ENCODE peak calls at places on chromosomes 12 and 14, in five cellular contexts. One of them, this sample, is unnamed.

GRCh38 chr14:95662376-95663186 is 23.6 kb upstream of the TCL1B start:
- ATAC-seq in K562: no peak
- ATAC-seq in activated naive CD8-positive, alpha-beta T cell treated with anti-CD3 and anti-CD28 coated beads, Interleukin-2, amount 10 ng/mL, durations not matched to agents 7 days and 5 days: no peak
- ATAC-seq in activated T-cell treated with anti-CD3 and anti-CD28 coated beads, Interleukin-2, amount 50 U/mL, for 72 hours: no peak
- ATAC-seq in memory B cell: peak; percentile 66
- ATAC-seq in this sample: no peak

GRCh38 chr12:132837693-132838463 is 9.2 kb upstream of the GOLGA3 start:
- ATAC-seq in K562: peak; percentile 15
- ATAC-seq in memory B cell: no peak
- ATAC-seq in activated naive CD8-positive, alpha-beta T cell treated with anti-CD3 and anti-CD28 coated beads, Interleukin-2, amount 10 ng/mL, durations not matched to agents 7 days and 5 days: no peak
- ATAC-seq in activated T-cell treated with anti-CD3 and anti-CD28 coated beads, Interleukin-2, amount 50 U/mL, for 72 hours: no peak
- ATAC-seq in this sample: no peak

GRCh38 chr14:72513994-72514659 is 379.8 kb downstream of the DPF3 start:
- ATAC-seq in activated naive CD8-positive, alpha-beta T cell treated with anti-CD3 and anti-CD28 coated beads, Interleukin-2, amount 10 ng/mL, durations not matched to agents 7 days and 5 days: no peak
- ATAC-seq in activated T-cell treated with anti-CD3 and anti-CD28 coated beads, Interleukin-2, amount 50 U/mL, for 72 hours: no peak
- ATAC-seq in memory B cell: no peak
- ATAC-seq in K562: peak; percentile 77
- ATAC-seq in this sample: no peak

GRCh38 chr12:98645572-98646067 is 530 bp downstream of the APAF1 start:
- ATAC-seq in activated T-cell treated with anti-CD3 and anti-CD28 coated beads, Interleukin-2, amount 50 U/mL, for 72 hours: no peak
- ATAC-seq in memory B cell: no peak
- ATAC-seq in activated naive CD8-positive, alpha-beta T cell treated with anti-CD3 and anti-CD28 coated beads, Interleukin-2, amount 10 ng/mL, durations not matched to agents 7 days and 5 days: no peak
- ATAC-seq in K562: peak; percentile 34
- ATAC-seq in this sample: no peak

GRCh38 chr12:27316947-27317346 is 15.7 kb upstream of the BMAL2 start:
- ATAC-seq in activated T-cell treated with anti-CD3 and anti-CD28 coated beads, Interleukin-2, amount 50 U/mL, for 72 hours: no peak
- ATAC-seq in K562: no peak
- ATAC-seq in memory B cell: no peak
- ATAC-seq in activated naive CD8-positive, alpha-beta T cell treated with anti-CD3 and anti-CD28 coated beads, Interleukin-2, amount 10 ng/mL, durations not matched to agents 7 days and 5 days: no peak
- ATAC-seq in this sample: no peak

GRCh38 chr14:100568998-100569733 is 18.1 kb downstream of the BEGAIN start:
- ATAC-seq in memory B cell: no peak
- ATAC-seq in K562: no peak
- ATAC-seq in activated naive CD8-positive, alpha-beta T cell treated with anti-CD3 and anti-CD28 coated beads, Interleukin-2, amount 10 ng/mL, durations not matched to agents 7 days and 5 days: no peak
- ATAC-seq in activated T-cell treated with anti-CD3 and anti-CD28 coated beads, Interleukin-2, amount 50 U/mL, for 72 hours: no peak
- ATAC-seq in this sample: no peak

GRCh38 chr12:50986961-50987737 is 34.8 kb downstream of the HIGD1C start:
- ATAC-seq in activated naive CD8-positive, alpha-beta T cell treated with anti-CD3 and anti-CD28 coated beads, Interleukin-2, amount 10 ng/mL, durations not matched to agents 7 days and 5 days: peak; percentile 86
- ATAC-seq in K562: peak; percentile 90
- ATAC-seq in activated T-cell treated with anti-CD3 and anti-CD28 coated beads, Interleukin-2, amount 50 U/mL, for 72 hours: peak; percentile 60
- ATAC-seq in memory B cell: peak; percentile 79
- ATAC-seq in this sample: peak; percentile 51

GRCh38 chr12:18275974-18276373 is 14.7 kb downstream of the PIK3C2G start:
- ATAC-seq in memory B cell: no peak
- ATAC-seq in activated T-cell treated with anti-CD3 and anti-CD28 coated beads, Interleukin-2, amount 50 U/mL, for 72 hours: no peak
- ATAC-seq in K562: no peak
- ATAC-seq in activated naive CD8-positive, alpha-beta T cell treated with anti-CD3 and anti-CD28 coated beads, Interleukin-2, amount 10 ng/mL, durations not matched to agents 7 days and 5 days: no peak
- ATAC-seq in this sample: no peak

GRCh38 chr12:21690704-21691368 is 33.2 kb upstream of the LDHB start:
- ATAC-seq in memory B cell: no peak
- ATAC-seq in activated T-cell treated with anti-CD3 and anti-CD28 coated beads, Interleukin-2, amount 50 U/mL, for 72 hours: no peak
- ATAC-seq in activated naive CD8-positive, alpha-beta T cell treated with anti-CD3 and anti-CD28 coated beads, Interleukin-2, amount 10 ng/mL, durations not matched to agents 7 days and 5 days: no peak
- ATAC-seq in K562: no peak
- ATAC-seq in this sample: peak; percentile 55

GRCh38 chr12:98895086-98895651 is 250.1 kb downstream of the APAF1 start:
- ATAC-seq in K562: no peak
- ATAC-seq in activated T-cell treated with anti-CD3 and anti-CD28 coated beads, Interleukin-2, amount 50 U/mL, for 72 hours: no peak
- ATAC-seq in memory B cell: no peak
- ATAC-seq in activated naive CD8-positive, alpha-beta T cell treated with anti-CD3 and anti-CD28 coated beads, Interleukin-2, amount 10 ng/mL, durations not matched to agents 7 days and 5 days: no peak
- ATAC-seq in this sample: no peak

GRCh38 chr14:72723741-72724530 is 170.0 kb downstream of the DPF3 start:
- ATAC-seq in activated T-cell treated with anti-CD3 and anti-CD28 coated beads, Interleukin-2, amount 50 U/mL, for 72 hours: no peak
- ATAC-seq in memory B cell: no peak
- ATAC-seq in activated naive CD8-positive, alpha-beta T cell treated with anti-CD3 and anti-CD28 coated beads, Interleukin-2, amount 10 ng/mL, durations not matched to agents 7 days and 5 days: no peak
- ATAC-seq in K562: no peak
- ATAC-seq in this sample: no peak

GRCh38 chr12:128531153-128531552 is 264.2 kb downstream of the TMEM132C start:
- ATAC-seq in activated naive CD8-positive, alpha-beta T cell treated with anti-CD3 and anti-CD28 coated beads, Interleukin-2, amount 10 ng/mL, durations not matched to agents 7 days and 5 days: no peak
- ATAC-seq in activated T-cell treated with anti-CD3 and anti-CD28 coated beads, Interleukin-2, amount 50 U/mL, for 72 hours: no peak
- ATAC-seq in memory B cell: no peak
- ATAC-seq in K562: no peak
- ATAC-seq in this sample: no peak

GRCh38 chr14:85978851-85979250 is 448.9 kb downstream of the FLRT2 start:
- ATAC-seq in activated T-cell treated with anti-CD3 and anti-CD28 coated beads, Interleukin-2, amount 50 U/mL, for 72 hours: no peak
- ATAC-seq in activated naive CD8-positive, alpha-beta T cell treated with anti-CD3 and anti-CD28 coated beads, Interleukin-2, amount 10 ng/mL, durations not matched to agents 7 days and 5 days: no peak
- ATAC-seq in memory B cell: no peak
- ATAC-seq in K562: no peak
- ATAC-seq in this sample: no peak

GRCh38 chr14:52400846-52401245 is 86.7 kb downstream of the PTGER2 start:
- ATAC-seq in activated T-cell treated with anti-CD3 and anti-CD28 coated beads, Interleukin-2, amount 50 U/mL, for 72 hours: no peak
- ATAC-seq in memory B cell: no peak
- ATAC-seq in K562: no peak
- ATAC-seq in activated naive CD8-positive, alpha-beta T cell treated with anti-CD3 and anti-CD28 coated beads, Interleukin-2, amount 10 ng/mL, durations not matched to agents 7 days and 5 days: peak; percentile 74
- ATAC-seq in this sample: peak; percentile 11

GRCh38 chr12:128261757-128262156 is 5.2 kb upstream of the TMEM132C start:
- ATAC-seq in K562: no peak
- ATAC-seq in activated T-cell treated with anti-CD3 and anti-CD28 coated beads, Interleukin-2, amount 50 U/mL, for 72 hours: no peak
- ATAC-seq in activated naive CD8-positive, alpha-beta T cell treated with anti-CD3 and anti-CD28 coated beads, Interleukin-2, amount 10 ng/mL, durations not matched to agents 7 days and 5 days: no peak
- ATAC-seq in memory B cell: no peak
- ATAC-seq in this sample: no peak

GRCh38 chr12:9240776-9241175 is 32.6 kb upstream of the PZP start:
- ATAC-seq in activated naive CD8-positive, alpha-beta T cell treated with anti-CD3 and anti-CD28 coated beads, Interleukin-2, amount 10 ng/mL, durations not matched to agents 7 days and 5 days: no peak
- ATAC-seq in activated T-cell treated with anti-CD3 and anti-CD28 coated beads, Interleukin-2, amount 50 U/mL, for 72 hours: no peak
- ATAC-seq in K562: no peak
- ATAC-seq in memory B cell: no peak
- ATAC-seq in this sample: no peak

GRCh38 chr14:91714805-91715204 is 17.1 kb downstream of the CATSPERB start:
- ATAC-seq in activated naive CD8-positive, alpha-beta T cell treated with anti-CD3 and anti-CD28 coated beads, Interleukin-2, amount 10 ng/mL, durations not matched to agents 7 days and 5 days: peak; percentile 98
- ATAC-seq in activated T-cell treated with anti-CD3 and anti-CD28 coated beads, Interleukin-2, amount 50 U/mL, for 72 hours: peak; percentile 76
- ATAC-seq in memory B cell: no peak
- ATAC-seq in K562: no peak
- ATAC-seq in this sample: peak; percentile 82

GRCh38 chr14:104321151-104322130 is 183.1 kb downstream of the KIF26A start:
- ATAC-seq in memory B cell: no peak
- ATAC-seq in activated T-cell treated with anti-CD3 and anti-CD28 coated beads, Interleukin-2, amount 50 U/mL, for 72 hours: no peak
- ATAC-seq in activated naive CD8-positive, alpha-beta T cell treated with anti-CD3 and anti-CD28 coated beads, Interleukin-2, amount 10 ng/mL, durations not matched to agents 7 days and 5 days: no peak
- ATAC-seq in K562: no peak
- ATAC-seq in this sample: no peak

GRCh38 chr14:53934778-53935414 is 21.7 kb downstream of the BMP4 start:
- ATAC-seq in activated T-cell treated with anti-CD3 and anti-CD28 coated beads, Interleukin-2, amount 50 U/mL, for 72 hours: no peak
- ATAC-seq in activated naive CD8-positive, alpha-beta T cell treated with anti-CD3 and anti-CD28 coated beads, Interleukin-2, amount 10 ng/mL, durations not matched to agents 7 days and 5 days: no peak
- ATAC-seq in memory B cell: no peak
- ATAC-seq in K562: no peak
- ATAC-seq in this sample: no peak

GRCh38 chr14:81449114-81449513 is 49.0 kb upstream of the STON2 start:
- ATAC-seq in activated T-cell treated with anti-CD3 and anti-CD28 coated beads, Interleukin-2, amount 50 U/mL, for 72 hours: no peak
- ATAC-seq in activated naive CD8-positive, alpha-beta T cell treated with anti-CD3 and anti-CD28 coated beads, Interleukin-2, amount 10 ng/mL, durations not matched to agents 7 days and 5 days: no peak
- ATAC-seq in memory B cell: no peak
- ATAC-seq in K562: no peak
- ATAC-seq in this sample: no peak

GRCh38 chr12:69106482-69107118 is 132.8 kb upstream of the CPSF6 start:
- ATAC-seq in K562: no peak
- ATAC-seq in activated T-cell treated with anti-CD3 and anti-CD28 coated beads, Interleukin-2, amount 50 U/mL, for 72 hours: no peak
- ATAC-seq in activated naive CD8-positive, alpha-beta T cell treated with anti-CD3 and anti-CD28 coated beads, Interleukin-2, amount 10 ng/mL, durations not matched to agents 7 days and 5 days: no peak
- ATAC-seq in memory B cell: no peak
- ATAC-seq in this sample: no peak

GRCh38 chr12:3218150-3218845 is 141.1 kb downstream of the TSPAN9 start:
- ATAC-seq in activated T-cell treated with anti-CD3 and anti-CD28 coated beads, Interleukin-2, amount 50 U/mL, for 72 hours: no peak
- ATAC-seq in activated naive CD8-positive, alpha-beta T cell treated with anti-CD3 and anti-CD28 coated beads, Interleukin-2, amount 10 ng/mL, durations not matched to agents 7 days and 5 days: no peak
- ATAC-seq in memory B cell: no peak
- ATAC-seq in K562: no peak
- ATAC-seq in this sample: no peak

GRCh38 chr12:110543252-110543959 is 39.7 kb downstream of the PPTC7 start:
- ATAC-seq in activated T-cell treated with anti-CD3 and anti-CD28 coated beads, Interleukin-2, amount 50 U/mL, for 72 hours: no peak
- ATAC-seq in memory B cell: peak; percentile 48
- ATAC-seq in K562: peak; percentile 29
- ATAC-seq in activated naive CD8-positive, alpha-beta T cell treated with anti-CD3 and anti-CD28 coated beads, Interleukin-2, amount 10 ng/mL, durations not matched to agents 7 days and 5 days: no peak
- ATAC-seq in this sample: peak; percentile 24

GRCh38 chr12:130714591-130715149 is 1.4 kb downstream of the RIMBP2 start:
- ATAC-seq in activated naive CD8-positive, alpha-beta T cell treated with anti-CD3 and anti-CD28 coated beads, Interleukin-2, amount 10 ng/mL, durations not matched to agents 7 days and 5 days: no peak
- ATAC-seq in memory B cell: no peak
- ATAC-seq in activated T-cell treated with anti-CD3 and anti-CD28 coated beads, Interleukin-2, amount 50 U/mL, for 72 hours: no peak
- ATAC-seq in K562: peak; percentile 38
- ATAC-seq in this sample: no peak

GRCh38 chr14:72942934-72943333 is 16.7 kb downstream of the DCAF4 start:
- ATAC-seq in activated T-cell treated with anti-CD3 and anti-CD28 coated beads, Interleukin-2, amount 50 U/mL, for 72 hours: no peak
- ATAC-seq in K562: no peak
- ATAC-seq in activated naive CD8-positive, alpha-beta T cell treated with anti-CD3 and anti-CD28 coated beads, Interleukin-2, amount 10 ng/mL, durations not matched to agents 7 days and 5 days: no peak
- ATAC-seq in memory B cell: no peak
- ATAC-seq in this sample: no peak

GRCh38 chr12:19105468-19105867 is 24.1 kb upstream of the PLEKHA5 start:
- ATAC-seq in activated T-cell treated with anti-CD3 and anti-CD28 coated beads, Interleukin-2, amount 50 U/mL, for 72 hours: no peak
- ATAC-seq in K562: no peak
- ATAC-seq in memory B cell: no peak
- ATAC-seq in activated naive CD8-positive, alpha-beta T cell treated with anti-CD3 and anti-CD28 coated beads, Interleukin-2, amount 10 ng/mL, durations not matched to agents 7 days and 5 days: no peak
- ATAC-seq in this sample: no peak

GRCh38 chr14:104473649-104474574 is 105.7 kb upstream of the C14orf180 start:
- ATAC-seq in activated T-cell treated with anti-CD3 and anti-CD28 coated beads, Interleukin-2, amount 50 U/mL, for 72 hours: no peak
- ATAC-seq in K562: peak; percentile 43
- ATAC-seq in memory B cell: no peak
- ATAC-seq in activated naive CD8-positive, alpha-beta T cell treated with anti-CD3 and anti-CD28 coated beads, Interleukin-2, amount 10 ng/mL, durations not matched to agents 7 days and 5 days: no peak
- ATAC-seq in this sample: no peak

GRCh38 chr12:77324416-77324762 is 259.0 kb upstream of the E2F7 start:
- ATAC-seq in memory B cell: no peak
- ATAC-seq in activated naive CD8-positive, alpha-beta T cell treated with anti-CD3 and anti-CD28 coated beads, Interleukin-2, amount 10 ng/mL, durations not matched to agents 7 days and 5 days: no peak
- ATAC-seq in activated T-cell treated with anti-CD3 and anti-CD28 coated beads, Interleukin-2, amount 50 U/mL, for 72 hours: no peak
- ATAC-seq in K562: no peak
- ATAC-seq in this sample: no peak

GRCh38 chr14:74500417-74501134 is 7.0 kb downstream of the ISCA2 start:
- ATAC-seq in K562: peak; percentile 30
- ATAC-seq in activated T-cell treated with anti-CD3 and anti-CD28 coated beads, Interleukin-2, amount 50 U/mL, for 72 hours: no peak
- ATAC-seq in activated naive CD8-positive, alpha-beta T cell treated with anti-CD3 and anti-CD28 coated beads, Interleukin-2, amount 10 ng/mL, durations not matched to agents 7 days and 5 days: no peak
- ATAC-seq in memory B cell: no peak
- ATAC-seq in this sample: no peak

GRCh38 chr14:91810699-91811098 is 56.6 kb downstream of the TC2N start:
- ATAC-seq in activated naive CD8-positive, alpha-beta T cell treated with anti-CD3 and anti-CD28 coated beads, Interleukin-2, amount 10 ng/mL, durations not matched to agents 7 days and 5 days: no peak
- ATAC-seq in memory B cell: no peak
- ATAC-seq in activated T-cell treated with anti-CD3 and anti-CD28 coated beads, Interleukin-2, amount 50 U/mL, for 72 hours: no peak
- ATAC-seq in K562: no peak
- ATAC-seq in this sample: no peak

GRCh38 chr14:100062602-100063001 is 2.6 kb upstream of the EVL start:
- ATAC-seq in activated naive CD8-positive, alpha-beta T cell treated with anti-CD3 and anti-CD28 coated beads, Interleukin-2, amount 10 ng/mL, durations not matched to agents 7 days and 5 days: peak; percentile 15
- ATAC-seq in K562: no peak
- ATAC-seq in memory B cell: no peak
- ATAC-seq in activated T-cell treated with anti-CD3 and anti-CD28 coated beads, Interleukin-2, amount 50 U/mL, for 72 hours: peak; percentile 35
- ATAC-seq in this sample: peak; percentile 37

GRCh38 chr12:54141534-54142475 is 47.0 kb downstream of the SMUG1 start:
- ATAC-seq in activated T-cell treated with anti-CD3 and anti-CD28 coated beads, Interleukin-2, amount 50 U/mL, for 72 hours: no peak
- ATAC-seq in memory B cell: no peak
- ATAC-seq in activated naive CD8-positive, alpha-beta T cell treated with anti-CD3 and anti-CD28 coated beads, Interleukin-2, amount 10 ng/mL, durations not matched to agents 7 days and 5 days: no peak
- ATAC-seq in K562: no peak
- ATAC-seq in this sample: no peak

GRCh38 chr12:92943482-92944250 is 14.6 kb upstream of the EEA1 start:
- ATAC-seq in K562: peak; percentile 92
- ATAC-seq in memory B cell: no peak
- ATAC-seq in activated T-cell treated with anti-CD3 and anti-CD28 coated beads, Interleukin-2, amount 50 U/mL, for 72 hours: no peak
- ATAC-seq in activated naive CD8-positive, alpha-beta T cell treated with anti-CD3 and anti-CD28 coated beads, Interleukin-2, amount 10 ng/mL, durations not matched to agents 7 days and 5 days: no peak
- ATAC-seq in this sample: no peak

GRCh38 chr14:65073605-65074201 is 28.6 kb downstream of the MAX start:
- ATAC-seq in K562: peak; percentile 15
- ATAC-seq in activated T-cell treated with anti-CD3 and anti-CD28 coated beads, Interleukin-2, amount 50 U/mL, for 72 hours: no peak
- ATAC-seq in activated naive CD8-positive, alpha-beta T cell treated with anti-CD3 and anti-CD28 coated beads, Interleukin-2, amount 10 ng/mL, durations not matched to agents 7 days and 5 days: no peak
- ATAC-seq in memory B cell: no peak
- ATAC-seq in this sample: no peak

GRCh38 chr12:27052176-27052575 is 29.8 kb downstream of the MED21 start:
- ATAC-seq in activated T-cell treated with anti-CD3 and anti-CD28 coated beads, Interleukin-2, amount 50 U/mL, for 72 hours: no peak
- ATAC-seq in K562: no peak
- ATAC-seq in memory B cell: no peak
- ATAC-seq in activated naive CD8-positive, alpha-beta T cell treated with anti-CD3 and anti-CD28 coated beads, Interleukin-2, amount 10 ng/mL, durations not matched to agents 7 days and 5 days: no peak
- ATAC-seq in this sample: no peak

GRCh38 chr12:111339306-111339938 is 29.5 kb downstream of the PHETA1 start:
- ATAC-seq in memory B cell: no peak
- ATAC-seq in activated naive CD8-positive, alpha-beta T cell treated with anti-CD3 and anti-CD28 coated beads, Interleukin-2, amount 10 ng/mL, durations not matched to agents 7 days and 5 days: no peak
- ATAC-seq in activated T-cell treated with anti-CD3 and anti-CD28 coated beads, Interleukin-2, amount 50 U/mL, for 72 hours: no peak
- ATAC-seq in K562: no peak
- ATAC-seq in this sample: no peak

GRCh38 chr12:104702565-104703139 is 245.9 kb downstream of the CHST11 start:
- ATAC-seq in memory B cell: no peak
- ATAC-seq in activated naive CD8-positive, alpha-beta T cell treated with anti-CD3 and anti-CD28 coated beads, Interleukin-2, amount 10 ng/mL, durations not matched to agents 7 days and 5 days: no peak
- ATAC-seq in activated T-cell treated with anti-CD3 and anti-CD28 coated beads, Interleukin-2, amount 50 U/mL, for 72 hours: no peak
- ATAC-seq in K562: no peak
- ATAC-seq in this sample: no peak

GRCh38 chr14:66432334-66432733 is 53.8 kb upstream of the CCDC196 start:
- ATAC-seq in activated T-cell treated with anti-CD3 and anti-CD28 coated beads, Interleukin-2, amount 50 U/mL, for 72 hours: no peak
- ATAC-seq in K562: no peak
- ATAC-seq in activated naive CD8-positive, alpha-beta T cell treated with anti-CD3 and anti-CD28 coated beads, Interleukin-2, amount 10 ng/mL, durations not matched to agents 7 days and 5 days: no peak
- ATAC-seq in memory B cell: no peak
- ATAC-seq in this sample: no peak

This sample was measured in activated T-helper 17 cell treated with anti-CD3 and anti-CD28 coated beads, Interleukin-2, amount 50 U/mL, for 72 hours.